ENCODE peak calls at places on chromosomes 7 and 10, in seven cellular contexts. X is hepatocyte, Z is aorta, O is left lung, I is esophagus squamous epithelium, L is PC-9, C is uterus. W is an unnamed sample.

GRCh38 chr7:727104-727805 is at the start of gene PRKAR1B:
- DNase-seq in O (peak; percentile 33), I (no peak), Z (no peak), C (no peak), L (peak; percentile 36), X (peak; percentile 69), W (peak; percentile 72)

GRCh38 chr7:11819947-11820346 is 12.1 kb downstream of the THSD7A start:
- DNase-seq in O (no peak), L (no peak), C (no peak), X (no peak), Z (peak; percentile 69), I (no peak), W (no peak)

GRCh38 chr7:74312418-74313021 is 23.3 kb downstream of the CLIP2 start:
- DNase-seq in I (no peak), X (no peak), Z (no peak), O (no peak), C (no peak), L (peak; percentile 89), W (no peak)

GRCh38 chr10:77493851-77494788 is 143.5 kb downstream of the KCNMA1 start:
- DNase-seq in O (no peak), L (no peak), I (no peak), C (no peak), X (peak; percentile 36), Z (no peak), W (no peak)

GRCh38 chr10:98713586-98713985 is 266.9 kb upstream of the HPS1 start:
- DNase-seq in I (no peak), Z (no peak), X (no peak), O (no peak), C (no peak), L (no peak), W (no peak)

GRCh38 chr10:87578160-87578559 is 73.5 kb downstream of the MINPP1 start:
- DNase-seq in O (no peak), L (no peak), C (no peak), X (no peak), Z (no peak), I (no peak), W (no peak)

GRCh38 chr10:55740110-55740509 is 620.9 kb downstream of the ZWINT start:
- DNase-seq in Z (no peak), X (no peak), C (no peak), I (no peak), O (no peak), L (no peak), W (no peak)

GRCh38 chr7:124171068-124171467 is 138.2 kb upstream of the TMEM229A start:
- DNase-seq in L (no peak), C (no peak), X (peak; percentile 41), I (no peak), Z (no peak), O (no peak), W (no peak)

GRCh38 chr10:18157909-18158308 is 17.7 kb downstream of the CACNB2 start:
- DNase-seq in I (no peak), L (no peak), C (no peak), O (no peak), X (no peak), Z (no peak), W (no peak)

GRCh38 chr7:48114115-48114514 is 25.1 kb downstream of the UPP1 start:
- DNase-seq in O (no peak), L (no peak), C (no peak), Z (no peak), X (no peak), I (no peak), W (no peak)

GRCh38 chr7:91784469-91784868 is 96.0 kb downstream of the MTERF1 start:
- DNase-seq in I (no peak), Z (no peak), C (no peak), L (no peak), X (peak; percentile 58), O (no peak), W (no peak)

GRCh38 chr7:13126347-13126746 is 438.9 kb downstream of the ARL4A start:
- DNase-seq in C (no peak), X (no peak), O (no peak), Z (no peak), L (no peak), I (no peak), W (no peak)

GRCh38 chr7:81789406-81790139 is 19.7 kb upstream of the HGF start:
- DNase-seq in O (no peak), X (no peak), I (no peak), L (no peak), C (no peak), Z (no peak), W (no peak)

GRCh38 chr10:124916098-124916584 is 25.8 kb upstream of the ZRANB1 start:
- DNase-seq in I (no peak), Z (no peak), C (no peak), L (no peak), X (peak; percentile 39), O (no peak), W (no peak)

DNA sequence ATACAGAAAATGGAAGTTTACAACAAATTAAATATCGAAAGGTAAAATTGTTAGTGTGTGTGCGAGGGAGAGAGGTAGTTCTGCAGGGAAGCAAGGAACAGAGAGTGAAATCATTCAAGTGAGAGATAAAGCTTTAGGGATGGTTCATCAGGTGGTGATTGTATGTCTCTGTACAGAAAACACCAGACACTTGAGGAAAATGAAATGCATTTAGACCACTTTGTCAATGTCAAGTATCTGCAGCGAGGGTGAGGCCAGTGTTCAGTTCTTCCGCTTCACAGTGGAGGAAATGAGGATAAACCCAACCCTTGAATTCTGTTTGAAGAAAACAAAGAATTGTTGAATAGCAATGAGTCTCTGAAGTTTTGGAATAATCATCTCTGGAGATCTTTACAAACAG is 14.4 kb upstream of the ITGB1 start:
- DNase-seq in L (no peak), C (no peak), I (no peak), Z (no peak), O (no peak), X (no peak), W (no peak)
- H3K27ac ChIP-seq in L (no peak overlapping the region), C (no peak overlapping the region), I (peak overlapping the region; percentile 9), Z (no peak overlapping the region), O (no peak overlapping the region), X (peak overlapping the region; percentile 20), W (peak overlapping the region; percentile 68)

DNA sequence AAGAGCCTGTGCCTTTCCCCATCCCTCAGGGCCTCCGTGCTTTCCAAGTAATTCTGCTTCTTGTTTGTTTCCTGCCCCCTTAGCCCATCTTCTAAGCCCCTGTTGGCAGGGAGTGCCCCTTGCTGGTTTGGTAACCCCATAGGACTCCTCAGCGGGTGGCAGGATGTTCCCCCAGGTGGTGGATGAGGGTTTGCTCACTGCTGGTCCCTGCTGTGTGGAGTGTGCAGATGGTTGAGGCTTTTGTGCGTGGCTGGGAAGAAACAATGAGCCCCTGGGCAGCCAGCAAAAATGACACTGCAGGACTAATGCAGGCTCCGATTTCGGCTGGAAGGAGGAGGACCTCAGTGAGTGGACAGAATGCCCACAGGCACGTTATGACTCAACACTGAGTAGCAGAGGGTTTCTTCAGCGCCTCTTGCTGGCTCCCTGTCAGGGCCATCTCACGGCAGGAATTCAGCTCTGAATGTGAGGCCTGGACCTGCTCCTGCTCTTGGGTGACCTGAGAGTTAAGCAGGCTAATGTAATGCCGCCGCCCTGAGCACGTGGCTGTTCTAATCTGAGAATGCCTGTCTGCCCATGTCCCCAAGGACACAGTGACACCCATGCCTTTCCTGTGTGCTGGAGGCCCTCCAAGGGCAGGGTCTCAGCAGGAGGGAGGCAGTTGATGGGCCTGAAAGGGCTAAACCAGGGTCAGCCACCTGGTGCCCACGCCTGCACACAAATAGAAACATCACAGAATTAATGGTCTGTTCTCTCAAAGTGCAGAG is 16.6 kb downstream of the BAG3 start:
- DNase-seq in C (peak; percentile 56), L (peak; percentile 88), X (peak; percentile 76), I (no peak), O (peak; percentile 60), Z (peak; percentile 88), W (no peak)
- H3K27ac ChIP-seq in C (peak overlapping the region; percentile 50), L (peak overlapping the region; percentile 90), X (peak overlapping the region; percentile 71), I (peak overlapping the region; percentile 80), O (peak overlapping the region; percentile 26), Z (peak overlapping the region; percentile 61), W (no peak overlapping the region)

DNA sequence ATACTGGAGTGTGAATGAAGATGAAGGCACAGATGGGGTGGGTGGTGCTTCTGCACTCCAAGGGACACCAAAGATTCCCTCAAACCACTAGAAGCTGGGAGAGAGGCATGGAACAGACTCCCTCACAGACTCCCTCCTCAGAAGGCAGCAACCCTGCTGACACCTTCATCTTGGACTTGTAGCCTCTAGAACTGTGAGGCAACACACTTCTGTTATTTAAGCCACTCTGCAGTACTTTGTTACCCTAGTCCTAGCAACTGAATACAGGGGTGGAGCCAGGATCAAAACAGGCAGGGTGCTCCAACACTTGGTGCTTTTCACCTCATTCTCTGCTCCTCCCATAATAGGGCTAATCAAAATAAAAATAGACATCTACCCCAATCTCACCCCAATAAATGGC is 2.3 kb upstream of the GSTO1 start:
- DNase-seq in Z (no peak), I (no peak), C (no peak), O (no peak), L (no peak), X (peak; percentile 21), W (no peak)
- H3K27ac ChIP-seq in Z (no peak overlapping the region), I (no peak overlapping the region), C (no peak overlapping the region), O (no peak overlapping the region), L (no peak overlapping the region), X (peak overlapping the region; percentile 77), W (no peak overlapping the region)

DNA sequence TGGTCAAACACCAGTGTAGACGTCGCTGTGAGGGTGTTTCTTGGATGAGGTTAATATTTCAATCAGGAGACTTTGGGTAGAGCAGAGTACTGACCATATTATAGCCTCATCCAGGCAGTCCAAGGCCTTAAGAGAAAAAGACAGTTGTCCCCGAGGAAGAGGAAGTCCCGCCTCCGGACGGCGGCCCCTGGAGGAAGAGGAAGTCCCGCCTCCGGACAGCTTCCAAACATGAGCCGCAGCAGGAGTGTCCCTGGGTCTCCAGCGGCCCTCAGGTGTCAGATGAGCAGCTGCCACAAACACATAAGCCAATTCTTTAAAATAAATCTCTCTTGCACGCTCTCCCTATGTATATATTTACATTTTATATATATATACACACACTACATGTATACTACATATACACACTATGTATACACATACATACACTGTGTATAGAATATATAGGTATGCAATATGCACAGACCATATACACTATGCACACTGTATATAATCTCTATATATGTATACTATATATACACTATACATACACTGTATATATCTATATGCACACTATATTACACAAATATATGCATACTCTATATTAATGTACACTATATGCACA is 37.5 kb downstream of the PWWP2B start:
- DNase-seq in I (no peak), Z (no peak), O (peak; percentile 78), X (no peak), L (no peak), C (no peak), W (peak; percentile 59)
- H3K27ac ChIP-seq in I (no peak overlapping the region), Z (no peak overlapping the region), O (no peak overlapping the region), X (no peak overlapping the region), L (no peak overlapping the region), C (no peak overlapping the region), W (no peak overlapping the region)

W was measured in colonic mucosa.